ENCODE peak calls at places on chromosome 3, in four cellular contexts. One of them, this sample, is unnamed.

GRCh38 chr3:61030469-61031035 is 220.7 kb downstream of the FHIT start:
- DNase-seq in naive B cell: no peak
- DNase-seq in EL: no peak
- DNase-seq in mesothelial cell of epicardium: no peak
- DNase-seq in this sample: no peak

GRCh38 chr3:125618851-125619250 is 23.6 kb upstream of the OSBPL11 start:
- DNase-seq in mesothelial cell of epicardium: no peak
- DNase-seq in EL: no peak
- DNase-seq in naive B cell: no peak
- DNase-seq in this sample: no peak

GRCh38 chr3:18544135-18544534 is 119.0 kb upstream of the SATB1 start:
- DNase-seq in mesothelial cell of epicardium: no peak
- DNase-seq in EL: no peak
- DNase-seq in naive B cell: no peak
- DNase-seq in this sample: no peak

GRCh38 chr3:52978109-52978754 is 67.6 kb downstream of the SFMBT1 start:
- DNase-seq in naive B cell: no peak
- DNase-seq in mesothelial cell of epicardium: no peak
- DNase-seq in EL: no peak
- DNase-seq in this sample: no peak

GRCh38 chr3:23439080-23439479 is 236.0 kb downstream of the UBE2E2 start:
- DNase-seq in EL: no peak
- DNase-seq in naive B cell: no peak
- DNase-seq in mesothelial cell of epicardium: no peak
- DNase-seq in this sample: no peak

GRCh38 chr3:48693826-48694225 is 8.1 kb upstream of the NCKIPSD start:
- DNase-seq in EL: no peak
- DNase-seq in mesothelial cell of epicardium: no peak
- DNase-seq in naive B cell: no peak
- DNase-seq in this sample: no peak

GRCh38 chr3:150384517-150385212 is 23.4 kb upstream of the TSC22D2 start:
- DNase-seq in EL: no peak
- DNase-seq in naive B cell: peak
- DNase-seq in mesothelial cell of epicardium: no peak
- DNase-seq in this sample: peak

GRCh38 chr3:185366913-185367312 is 4.0 kb downstream of the MAP3K13 start:
- DNase-seq in naive B cell: no peak
- DNase-seq in mesothelial cell of epicardium: no peak
- DNase-seq in EL: no peak
- DNase-seq in this sample: no peak

GRCh38 chr3:46276497-46277099 is 34.3 kb downstream of the CCR3 start:
- DNase-seq in EL: peak
- DNase-seq in mesothelial cell of epicardium: no peak
- DNase-seq in naive B cell: peak
- DNase-seq in this sample: peak

GRCh38 chr3:105608623-105609022 is 241.9 kb downstream of the ALCAM start:
- DNase-seq in EL: no peak
- DNase-seq in naive B cell: no peak
- DNase-seq in mesothelial cell of epicardium: no peak
- DNase-seq in this sample: no peak

GRCh38 chr3:50324351-50325144 is 2.0 kb upstream of the HYAL2 start:
- DNase-seq in mesothelial cell of epicardium: peak
- DNase-seq in EL: peak
- DNase-seq in naive B cell: peak
- DNase-seq in this sample: peak

GRCh38 chr3:177150218-177150916 is 46.9 kb downstream of the TBL1XR1 start:
- DNase-seq in naive B cell: no peak
- DNase-seq in mesothelial cell of epicardium: no peak
- DNase-seq in EL: peak
- DNase-seq in this sample: no peak

GRCh38 chr3:123119802-123120201 is 53.0 kb downstream of the PDIA5 start:
- DNase-seq in EL: peak
- DNase-seq in naive B cell: no peak
- DNase-seq in mesothelial cell of epicardium: no peak
- DNase-seq in this sample: no peak

GRCh38 chr3:133910422-133910821 is 14.7 kb upstream of the RAB6B start:
- DNase-seq in naive B cell: no peak
- DNase-seq in mesothelial cell of epicardium: no peak
- DNase-seq in EL: no peak
- DNase-seq in this sample: no peak

GRCh38 chr3:194472290-194472920 is 14.4 kb downstream of the ATP13A3 start:
- DNase-seq in EL: peak
- DNase-seq in naive B cell: peak
- DNase-seq in mesothelial cell of epicardium: no peak
- DNase-seq in this sample: no peak

GRCh38 chr3:168080499-168081170 is 15.1 kb downstream of the GOLIM4 start:
- DNase-seq in mesothelial cell of epicardium: no peak
- DNase-seq in EL: no peak
- DNase-seq in naive B cell: no peak
- DNase-seq in this sample: no peak

GRCh38 chr3:14774431-14774830 is 44.3 kb upstream of the FGD5 start:
- DNase-seq in naive B cell: no peak
- DNase-seq in mesothelial cell of epicardium: peak
- DNase-seq in EL: no peak
- DNase-seq in this sample: no peak

GRCh38 chr3:22117751-22118346 is 366.8 kb upstream of the ZNF385D start:
- DNase-seq in EL: peak
- DNase-seq in naive B cell: no peak
- DNase-seq in mesothelial cell of epicardium: no peak
- DNase-seq in this sample: no peak

GRCh38 chr3:104108522-104108921 is 1258.2 kb upstream of the ALCAM start:
- DNase-seq in naive B cell: no peak
- DNase-seq in mesothelial cell of epicardium: no peak
- DNase-seq in EL: no peak
- DNase-seq in this sample: no peak

GRCh38 chr3:4633078-4634004 is 140.2 kb downstream of the ITPR1 start:
- DNase-seq in mesothelial cell of epicardium: no peak
- DNase-seq in naive B cell: peak
- DNase-seq in EL: peak
- DNase-seq in this sample: no peak

GRCh38 chr3:56012732-56013131 is 455.5 kb downstream of the ERC2 start:
- DNase-seq in EL: no peak
- DNase-seq in mesothelial cell of epicardium: no peak
- DNase-seq in naive B cell: no peak
- DNase-seq in this sample: no peak

GRCh38 chr3:134602440-134602814 is 48.4 kb downstream of the KY start:
- DNase-seq in mesothelial cell of epicardium: no peak
- DNase-seq in EL: no peak
- DNase-seq in naive B cell: no peak
- DNase-seq in this sample: no peak

GRCh38 chr3:171417813-171418212 is 42.4 kb downstream of the TNIK start:
- DNase-seq in EL: peak
- DNase-seq in naive B cell: no peak
- DNase-seq in mesothelial cell of epicardium: no peak
- DNase-seq in this sample: no peak

GRCh38 chr3:99939834-99940233 is 122.2 kb downstream of the CMSS1 start:
- DNase-seq in mesothelial cell of epicardium: no peak
- DNase-seq in EL: no peak
- DNase-seq in naive B cell: no peak
- DNase-seq in this sample: no peak

GRCh38 chr3:129481783-129482332 is 41.8 kb downstream of the IFT122 start:
- DNase-seq in mesothelial cell of epicardium: no peak
- DNase-seq in naive B cell: no peak
- DNase-seq in EL: peak
- DNase-seq in this sample: peak

GRCh38 chr3:49718419-49719213 is 868 bp downstream of the AMIGO3 start:
- DNase-seq in EL: no peak
- DNase-seq in naive B cell: no peak
- DNase-seq in mesothelial cell of epicardium: peak
- DNase-seq in this sample: no peak